ENCODE peak calls at places on chromosomes 11 and 22, in five cellular contexts. One of them, this sample, is unnamed.
A peak's percentile ranks its signal among the peaks of the same experiment; 100 is the strongest.

GRCh38 chr11:36817336-36817965 is 219.4 kb upstream of the RAG2 start:
- DNase-seq in neural progenitor cell: no peak
- DNase-seq in Caco-2: no peak
- DNase-seq in mucosa of descending colon: no peak
- DNase-seq in CD4-positive, alpha-beta memory T cell: no peak
- DNase-seq in this sample: no peak

GRCh38 chr11:1652778-1653540 is 23.4 kb downstream of the KRTAP5-5 start:
- DNase-seq in neural progenitor cell: peak; percentile 85
- DNase-seq in Caco-2: peak; percentile 91
- DNase-seq in mucosa of descending colon: peak; percentile 77
- DNase-seq in CD4-positive, alpha-beta memory T cell: peak; percentile 71
- DNase-seq in this sample: peak; percentile 71

GRCh38 chr11:75513250-75513649 is 12.5 kb downstream of the GDPD5 start:
- DNase-seq in neural progenitor cell: no peak
- DNase-seq in Caco-2: no peak
- DNase-seq in mucosa of descending colon: no peak
- DNase-seq in CD4-positive, alpha-beta memory T cell: no peak
- DNase-seq in this sample: no peak

GRCh38 chr11:12362857-12363256 is 14.5 kb upstream of the PARVA start:
- DNase-seq in neural progenitor cell: no peak
- DNase-seq in Caco-2: no peak
- DNase-seq in mucosa of descending colon: no peak
- DNase-seq in CD4-positive, alpha-beta memory T cell: peak; percentile 45
- DNase-seq in this sample: no peak

GRCh38 chr11:19892387-19892786 is 179.8 kb downstream of the NAV2 start:
- DNase-seq in neural progenitor cell: no peak
- DNase-seq in Caco-2: no peak
- DNase-seq in mucosa of descending colon: no peak
- DNase-seq in CD4-positive, alpha-beta memory T cell: no peak
- DNase-seq in this sample: no peak

GRCh38 chr22:29481265-29482000 is 1.4 kb downstream of the NEFH start:
- DNase-seq in neural progenitor cell: peak; percentile 56
- DNase-seq in Caco-2: no peak
- DNase-seq in mucosa of descending colon: no peak
- DNase-seq in CD4-positive, alpha-beta memory T cell: no peak
- DNase-seq in this sample: no peak

GRCh38 chr22:39241632-39242388 is 3.0 kb downstream of the PDGFB start:
- DNase-seq in neural progenitor cell: no peak
- DNase-seq in Caco-2: peak; percentile 42
- DNase-seq in mucosa of descending colon: no peak
- DNase-seq in CD4-positive, alpha-beta memory T cell: peak; percentile 81
- DNase-seq in this sample: peak; percentile 50

GRCh38 chr22:28799125-28799833 is 1.1 kb downstream of the XBP1 start:
- DNase-seq in neural progenitor cell: peak; percentile 32
- DNase-seq in Caco-2: peak; percentile 72
- DNase-seq in mucosa of descending colon: peak; percentile 61
- DNase-seq in CD4-positive, alpha-beta memory T cell: peak; percentile 30
- DNase-seq in this sample: no peak

GRCh38 chr11:118633979-118634378 is 26.6 kb downstream of the PHLDB1 start:
- DNase-seq in neural progenitor cell: peak; percentile 4
- DNase-seq in Caco-2: no peak
- DNase-seq in mucosa of descending colon: no peak
- DNase-seq in CD4-positive, alpha-beta memory T cell: no peak
- DNase-seq in this sample: no peak

GRCh38 chr11:10309163-10310093 is 4.6 kb downstream of the ADM start:
- DNase-seq in neural progenitor cell: no peak
- DNase-seq in Caco-2: peak; percentile 56
- DNase-seq in mucosa of descending colon: peak; percentile 69
- DNase-seq in CD4-positive, alpha-beta memory T cell: no peak
- DNase-seq in this sample: no peak

GRCh38 chr11:126336646-126337045 is 18.8 kb upstream of the ST3GAL4 start:
- DNase-seq in neural progenitor cell: no peak
- DNase-seq in Caco-2: no peak
- DNase-seq in mucosa of descending colon: no peak
- DNase-seq in CD4-positive, alpha-beta memory T cell: no peak
- DNase-seq in this sample: no peak

GRCh38 chr11:94876645-94877445 is 96.5 kb downstream of the CWC15 start:
- DNase-seq in neural progenitor cell: no peak
- DNase-seq in Caco-2: no peak
- DNase-seq in mucosa of descending colon: peak; percentile 58
- DNase-seq in CD4-positive, alpha-beta memory T cell: no peak
- DNase-seq in this sample: no peak

GRCh38 chr22:36294293-36294620 is 41.3 kb downstream of the APOL1 start:
- DNase-seq in neural progenitor cell: no peak
- DNase-seq in Caco-2: no peak
- DNase-seq in mucosa of descending colon: no peak
- DNase-seq in CD4-positive, alpha-beta memory T cell: no peak
- DNase-seq in this sample: no peak

GRCh38 chr22:36293606-36294292 is 40.8 kb downstream of the APOL1 start:
- DNase-seq in neural progenitor cell: no peak
- DNase-seq in Caco-2: no peak
- DNase-seq in mucosa of descending colon: no peak
- DNase-seq in CD4-positive, alpha-beta memory T cell: no peak
- DNase-seq in this sample: no peak

GRCh38 chr22:36294801-36295200 is 41.9 kb downstream of the APOL1 start:
- DNase-seq in neural progenitor cell: no peak
- DNase-seq in Caco-2: no peak
- DNase-seq in mucosa of descending colon: no peak
- DNase-seq in CD4-positive, alpha-beta memory T cell: no peak
- DNase-seq in this sample: no peak

GRCh38 chr22:36296690-36297089 is 43.8 kb downstream of the APOL1 start:
- DNase-seq in neural progenitor cell: no peak
- DNase-seq in Caco-2: no peak
- DNase-seq in mucosa of descending colon: no peak
- DNase-seq in CD4-positive, alpha-beta memory T cell: no peak
- DNase-seq in this sample: no peak

GRCh38 chr22:36295247-36295646 is 42.3 kb downstream of the APOL1 start:
- DNase-seq in neural progenitor cell: no peak
- DNase-seq in Caco-2: no peak
- DNase-seq in mucosa of descending colon: no peak
- DNase-seq in CD4-positive, alpha-beta memory T cell: no peak
- DNase-seq in this sample: no peak
- H3K9me3 ChIP-seq in neural progenitor cell: no peaks in the 10 kb centered on the region
- H3K9me3 ChIP-seq in Caco-2: no peaks in the 10 kb centered on the region
- H3K9me3 ChIP-seq in mucosa of descending colon: no peaks in the 10 kb centered on the region
- H3K9me3 ChIP-seq in CD4-positive, alpha-beta memory T cell: no peaks in the 10 kb centered on the region
- H3K9me3 ChIP-seq in this sample: no peaks in the 10 kb centered on the region

GRCh38 chr22:48793949-48794348 is 1033.7 kb downstream of the BRD1 start:
- DNase-seq in neural progenitor cell: no peak
- DNase-seq in Caco-2: no peak
- DNase-seq in mucosa of descending colon: no peak
- DNase-seq in CD4-positive, alpha-beta memory T cell: no peak
- DNase-seq in this sample: no peak

GRCh38 chr22:48796295-48797015 is 1031.2 kb downstream of the BRD1 start:
- DNase-seq in neural progenitor cell: peak; percentile 29
- DNase-seq in Caco-2: no peak
- DNase-seq in mucosa of descending colon: no peak
- DNase-seq in CD4-positive, alpha-beta memory T cell: no peak
- DNase-seq in this sample: no peak

GRCh38 chr22:48794906-48795305 is 1032.8 kb downstream of the BRD1 start:
- DNase-seq in neural progenitor cell: no peak
- DNase-seq in Caco-2: no peak
- DNase-seq in mucosa of descending colon: no peak
- DNase-seq in CD4-positive, alpha-beta memory T cell: no peak
- DNase-seq in this sample: no peak

GRCh38 chr22:48797731-48798130 is 1029.9 kb downstream of the BRD1 start:
- DNase-seq in neural progenitor cell: no peak
- DNase-seq in Caco-2: no peak
- DNase-seq in mucosa of descending colon: no peak
- DNase-seq in CD4-positive, alpha-beta memory T cell: no peak
- DNase-seq in this sample: no peak

DNA sequence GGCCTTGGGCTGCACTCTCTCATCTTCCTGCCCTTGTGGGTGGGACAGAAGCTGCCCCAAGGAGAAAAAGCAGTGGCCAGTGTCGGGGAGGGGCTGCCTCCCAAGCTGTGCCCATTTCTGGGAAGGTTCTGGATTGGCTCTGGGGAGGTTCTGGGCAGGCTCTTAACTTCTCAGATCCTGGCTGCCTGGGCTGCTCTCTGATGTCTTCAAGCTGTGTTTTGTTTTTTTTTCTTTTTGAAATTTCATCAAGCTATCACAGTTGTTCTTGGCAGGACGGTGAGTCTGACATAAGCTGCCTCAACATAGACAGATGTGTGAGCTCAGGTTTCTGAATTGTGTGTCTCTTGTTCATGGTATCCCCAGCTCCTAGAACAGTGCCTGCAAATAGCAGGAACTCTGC is 1032.0 kb downstream of the BRD1 start:
- DNase-seq in neural progenitor cell: no peak
- DNase-seq in Caco-2: no peak
- DNase-seq in mucosa of descending colon: no peak
- DNase-seq in CD4-positive, alpha-beta memory T cell: no peak
- DNase-seq in this sample: no peak
- H3K9me3 ChIP-seq in neural progenitor cell: no peaks in the 10 kb centered on the region
- H3K9me3 ChIP-seq in Caco-2: no peaks in the 10 kb centered on the region
- H3K9me3 ChIP-seq in mucosa of descending colon: no peaks in the 10 kb centered on the region
- H3K9me3 ChIP-seq in CD4-positive, alpha-beta memory T cell: no peaks in the 10 kb centered on the region
- H3K9me3 ChIP-seq in this sample: no peaks in the 10 kb centered on the region

GRCh38 chr22:47295226-47295901 is 532.9 kb downstream of the TBC1D22A start:
- DNase-seq in neural progenitor cell: no peak
- DNase-seq in Caco-2: no peak
- DNase-seq in mucosa of descending colon: no peak
- DNase-seq in CD4-positive, alpha-beta memory T cell: no peak
- DNase-seq in this sample: no peak

GRCh38 chr22:47294222-47294532 is 531.7 kb downstream of the TBC1D22A start:
- DNase-seq in neural progenitor cell: no peak
- DNase-seq in Caco-2: no peak
- DNase-seq in mucosa of descending colon: no peak
- DNase-seq in CD4-positive, alpha-beta memory T cell: no peak
- DNase-seq in this sample: no peak

GRCh38 chr22:47295982-47296381 is 533.5 kb downstream of the TBC1D22A start:
- DNase-seq in neural progenitor cell: no peak
- DNase-seq in Caco-2: no peak
- DNase-seq in mucosa of descending colon: no peak
- DNase-seq in CD4-positive, alpha-beta memory T cell: no peak
- DNase-seq in this sample: no peak

GRCh38 chr22:47293368-47294221 is 531.1 kb downstream of the TBC1D22A start:
- DNase-seq in neural progenitor cell: no peak
- DNase-seq in Caco-2: no peak
- DNase-seq in mucosa of descending colon: no peak
- DNase-seq in CD4-positive, alpha-beta memory T cell: no peak
- DNase-seq in this sample: no peak

DNA sequence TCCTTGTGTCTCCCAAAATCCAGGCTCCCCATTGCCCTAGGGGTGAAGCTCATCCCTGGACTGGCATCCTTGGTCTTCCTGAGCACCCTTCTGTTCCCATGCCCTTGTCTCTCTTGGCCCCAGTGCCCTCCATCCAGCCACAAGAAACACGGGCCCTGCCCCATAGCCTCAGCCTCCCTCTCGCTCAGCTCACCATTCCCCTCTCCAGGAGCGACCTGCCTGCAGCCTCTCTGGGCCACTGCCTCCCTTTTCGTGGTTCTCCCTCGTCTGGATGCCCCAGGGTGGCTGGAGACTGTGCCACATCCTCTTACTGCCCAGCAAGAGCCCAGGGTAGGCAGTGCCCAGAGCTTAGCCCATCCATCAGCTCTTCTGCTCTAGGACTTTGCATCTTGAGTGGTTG is 532.1 kb downstream of the TBC1D22A start:
- DNase-seq in neural progenitor cell: no peak
- DNase-seq in Caco-2: no peak
- DNase-seq in mucosa of descending colon: no peak
- DNase-seq in CD4-positive, alpha-beta memory T cell: no peak
- DNase-seq in this sample: no peak
- H3K9me3 ChIP-seq in neural progenitor cell: no peaks in the 10 kb centered on the region
- H3K9me3 ChIP-seq in Caco-2: no peaks in the 10 kb centered on the region
- H3K9me3 ChIP-seq in mucosa of descending colon: no peaks in the 10 kb centered on the region
- H3K9me3 ChIP-seq in CD4-positive, alpha-beta memory T cell: no peaks in the 10 kb centered on the region
- H3K9me3 ChIP-seq in this sample: no peaks in the 10 kb centered on the region

GRCh38 chr22:47449508-47450270 is 687.2 kb downstream of the TBC1D22A start:
- DNase-seq in neural progenitor cell: no peak
- DNase-seq in Caco-2: no peak
- DNase-seq in mucosa of descending colon: no peak
- DNase-seq in CD4-positive, alpha-beta memory T cell: no peak
- DNase-seq in this sample: no peak
- H3K9me3 ChIP-seq in neural progenitor cell: peaks cover 12% of the 10 kb centered on the region
- H3K9me3 ChIP-seq in Caco-2: no peaks in the 10 kb centered on the region
- H3K9me3 ChIP-seq in mucosa of descending colon: no peaks in the 10 kb centered on the region
- H3K9me3 ChIP-seq in CD4-positive, alpha-beta memory T cell: no peaks in the 10 kb centered on the region
- H3K9me3 ChIP-seq in this sample: no peaks in the 10 kb centered on the region

GRCh38 chr22:42446151-42446550 is 13.9 kb upstream of the NFAM1 start:
- DNase-seq in neural progenitor cell: no peak
- DNase-seq in Caco-2: no peak
- DNase-seq in mucosa of descending colon: no peak
- DNase-seq in CD4-positive, alpha-beta memory T cell: no peak
- DNase-seq in this sample: no peak
- H3K9me3 ChIP-seq in neural progenitor cell: no peaks in the 10 kb centered on the region
- H3K9me3 ChIP-seq in Caco-2: no peaks in the 10 kb centered on the region
- H3K9me3 ChIP-seq in mucosa of descending colon: no peaks in the 10 kb centered on the region
- H3K9me3 ChIP-seq in CD4-positive, alpha-beta memory T cell: no peaks in the 10 kb centered on the region
- H3K9me3 ChIP-seq in this sample: no peaks in the 10 kb centered on the region

This sample was measured in T-helper 17 cell.